ENCODE peak calls at places on chromosomes 3 and 15, in eight cellular contexts. One of them, this sample, is unnamed.

GRCh38 chr3:11145888-11146287 is 8.4 kb upstream of the HRH1 start:
- DNase-seq in CD8-positive, alpha-beta memory T cell: no peak
- DNase-seq in H1: no peak
- DNase-seq in left ventricle myocardium inferior: no peak
- DNase-seq in CD4-positive, alpha-beta memory T cell: no peak
- DNase-seq in mesenchymal stem cell: peak; percentile 80
- DNase-seq in AG04450: peak; percentile 61
- DNase-seq in GM06990: no peak
- DNase-seq in this sample: peak; percentile 96

GRCh38 chr3:25884981-25885380 is 95.1 kb downstream of the OXSM start:
- DNase-seq in CD8-positive, alpha-beta memory T cell: no peak
- DNase-seq in H1: no peak
- DNase-seq in left ventricle myocardium inferior: no peak
- DNase-seq in CD4-positive, alpha-beta memory T cell: no peak
- DNase-seq in mesenchymal stem cell: no peak
- DNase-seq in AG04450: no peak
- DNase-seq in GM06990: no peak
- DNase-seq in this sample: no peak

GRCh38 chr3:114083112-114083511 is 26.6 kb downstream of the QTRT2 start:
- DNase-seq in CD8-positive, alpha-beta memory T cell: no peak
- DNase-seq in H1: no peak
- DNase-seq in left ventricle myocardium inferior: no peak
- DNase-seq in CD4-positive, alpha-beta memory T cell: no peak
- DNase-seq in mesenchymal stem cell: no peak
- DNase-seq in AG04450: no peak
- DNase-seq in GM06990: no peak
- DNase-seq in this sample: no peak

GRCh38 chr15:58432421-58432820 is 630 bp downstream of the LIPC start:
- DNase-seq in CD8-positive, alpha-beta memory T cell: no peak
- DNase-seq in H1: no peak
- DNase-seq in left ventricle myocardium inferior: no peak
- DNase-seq in CD4-positive, alpha-beta memory T cell: no peak
- DNase-seq in mesenchymal stem cell: peak; percentile 24
- DNase-seq in AG04450: no peak
- DNase-seq in GM06990: no peak
- DNase-seq in this sample: no peak

GRCh38 chr3:63967675-63968611 is 55.4 kb downstream of the PSMD6 start:
- DNase-seq in CD8-positive, alpha-beta memory T cell: peak; percentile 63
- DNase-seq in H1: no peak
- DNase-seq in left ventricle myocardium inferior: peak; percentile 30
- DNase-seq in CD4-positive, alpha-beta memory T cell: peak; percentile 81
- DNase-seq in mesenchymal stem cell: peak; percentile 75
- DNase-seq in AG04450: no peak
- DNase-seq in GM06990: peak; percentile 32
- DNase-seq in this sample: peak; percentile 39

GRCh38 chr3:50592568-50592967 is 19.0 kb downstream of the CISH start:
- DNase-seq in CD8-positive, alpha-beta memory T cell: no peak
- DNase-seq in H1: no peak
- DNase-seq in left ventricle myocardium inferior: no peak
- DNase-seq in CD4-positive, alpha-beta memory T cell: no peak
- DNase-seq in mesenchymal stem cell: no peak
- DNase-seq in AG04450: no peak
- DNase-seq in GM06990: no peak
- DNase-seq in this sample: no peak

GRCh38 chr3:45567730-45568172 is 26.8 kb upstream of the LIMD1 start:
- DNase-seq in CD8-positive, alpha-beta memory T cell: no peak
- DNase-seq in H1: no peak
- DNase-seq in left ventricle myocardium inferior: no peak
- DNase-seq in CD4-positive, alpha-beta memory T cell: peak; percentile 20
- DNase-seq in mesenchymal stem cell: no peak
- DNase-seq in AG04450: no peak
- DNase-seq in GM06990: peak; percentile 66
- DNase-seq in this sample: no peak

GRCh38 chr3:157088133-157088488 is 71.8 kb downstream of the CCNL1 start:
- DNase-seq in CD8-positive, alpha-beta memory T cell: no peak
- DNase-seq in H1: no peak
- DNase-seq in left ventricle myocardium inferior: no peak
- DNase-seq in CD4-positive, alpha-beta memory T cell: no peak
- DNase-seq in mesenchymal stem cell: no peak
- DNase-seq in AG04450: no peak
- DNase-seq in GM06990: no peak
- DNase-seq in this sample: no peak

GRCh38 chr15:80970658-80971057 is 19.0 kb downstream of the MESD start:
- DNase-seq in CD8-positive, alpha-beta memory T cell: no peak
- DNase-seq in H1: no peak
- DNase-seq in left ventricle myocardium inferior: no peak
- DNase-seq in CD4-positive, alpha-beta memory T cell: no peak
- DNase-seq in mesenchymal stem cell: no peak
- DNase-seq in AG04450: no peak
- DNase-seq in GM06990: no peak
- DNase-seq in this sample: peak; percentile 65

GRCh38 chr15:59298255-59298856 is 74.3 kb downstream of the MYO1E start:
- DNase-seq in CD8-positive, alpha-beta memory T cell: no peak
- DNase-seq in H1: no peak
- DNase-seq in left ventricle myocardium inferior: no peak
- DNase-seq in CD4-positive, alpha-beta memory T cell: no peak
- DNase-seq in mesenchymal stem cell: no peak
- DNase-seq in AG04450: no peak
- DNase-seq in GM06990: peak; percentile 81
- DNase-seq in this sample: peak; percentile 99

GRCh38 chr15:100900136-100900894 is 18.8 kb upstream of the LRRK1 start:
- DNase-seq in CD8-positive, alpha-beta memory T cell: no peak
- DNase-seq in H1: no peak
- DNase-seq in left ventricle myocardium inferior: no peak
- DNase-seq in CD4-positive, alpha-beta memory T cell: no peak
- DNase-seq in mesenchymal stem cell: no peak
- DNase-seq in AG04450: no peak
- DNase-seq in GM06990: no peak
- DNase-seq in this sample: no peak

GRCh38 chr3:43091481-43091880 is 14.4 kb downstream of the POMGNT2 start:
- DNase-seq in CD8-positive, alpha-beta memory T cell: no peak
- DNase-seq in H1: no peak
- DNase-seq in left ventricle myocardium inferior: no peak
- DNase-seq in CD4-positive, alpha-beta memory T cell: no peak
- DNase-seq in mesenchymal stem cell: no peak
- DNase-seq in AG04450: no peak
- DNase-seq in GM06990: no peak
- DNase-seq in this sample: no peak

GRCh38 chr3:31747785-31748184 is 215.1 kb downstream of the STT3B start:
- DNase-seq in CD8-positive, alpha-beta memory T cell: no peak
- DNase-seq in H1: no peak
- DNase-seq in left ventricle myocardium inferior: no peak
- DNase-seq in CD4-positive, alpha-beta memory T cell: no peak
- DNase-seq in mesenchymal stem cell: no peak
- DNase-seq in AG04450: no peak
- DNase-seq in GM06990: no peak
- DNase-seq in this sample: no peak

DNA sequence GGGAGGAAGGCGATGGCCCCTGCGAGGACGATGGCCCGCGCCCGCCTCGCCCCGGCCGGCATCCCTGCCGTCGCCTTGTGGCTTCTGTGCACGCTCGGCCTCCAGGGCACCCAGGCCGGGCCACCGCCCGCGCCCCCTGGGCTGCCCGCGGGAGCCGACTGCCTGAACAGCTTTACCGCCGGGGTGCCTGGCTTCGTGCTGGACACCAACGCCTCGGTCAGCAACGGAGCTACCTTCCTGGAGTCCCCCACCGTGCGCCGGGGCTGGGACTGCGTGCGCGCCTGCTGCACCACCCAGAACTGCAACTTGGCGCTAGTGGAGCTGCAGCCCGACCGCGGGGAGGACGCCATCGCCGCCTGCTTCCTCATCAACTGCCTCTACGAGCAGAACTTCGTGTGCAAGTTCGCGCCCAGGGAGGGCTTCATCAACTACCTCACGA is 714 bp downstream of the SPINT1 start:
- DNase-seq in CD8-positive, alpha-beta memory T cell: peak; percentile 53
- DNase-seq in H1: no peak
- DNase-seq in left ventricle myocardium inferior: peak; percentile 26
- DNase-seq in CD4-positive, alpha-beta memory T cell: peak; percentile 32
- DNase-seq in mesenchymal stem cell: peak; percentile 24
- DNase-seq in AG04450: no peak
- DNase-seq in GM06990: peak; percentile 68
- DNase-seq in this sample: no peak
- H3K27me3 ChIP-seq in CD8-positive, alpha-beta memory T cell: no peaks in the 10 kb centered on the region
- H3K27me3 ChIP-seq in H1: no peaks in the 10 kb centered on the region
- H3K27me3 ChIP-seq in left ventricle myocardium inferior: peaks cover 53% of the 10 kb centered on the region
- H3K27me3 ChIP-seq in CD4-positive, alpha-beta memory T cell: no peaks in the 10 kb centered on the region
- H3K27me3 ChIP-seq in mesenchymal stem cell: no peaks in the 10 kb centered on the region
- H3K27me3 ChIP-seq in AG04450: peaks cover 36% of the 10 kb centered on the region
- H3K27me3 ChIP-seq in GM06990: no peaks in the 10 kb centered on the region
- H3K27me3 ChIP-seq in this sample: no peaks in the 10 kb centered on the region

DNA sequence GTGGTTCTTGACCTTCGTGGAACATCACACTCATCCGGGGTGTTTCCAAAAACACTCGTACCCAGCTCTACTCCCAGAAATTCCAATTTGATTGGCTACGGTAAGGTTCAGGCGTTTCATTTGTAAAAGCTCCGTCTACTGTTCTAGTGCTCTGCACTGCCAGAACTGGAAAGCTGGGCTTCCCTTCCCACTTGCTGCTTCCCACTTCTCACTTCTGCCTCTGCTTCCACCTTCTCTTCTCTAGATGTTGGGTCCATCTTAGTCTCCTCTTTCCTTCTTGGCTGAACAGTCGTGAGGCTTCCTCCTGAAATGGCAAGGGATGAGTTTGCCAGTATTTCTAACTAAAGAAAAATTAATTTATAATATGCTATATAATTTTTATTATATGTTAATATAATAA is 29.8 kb upstream of the RHCG start:
- DNase-seq in CD8-positive, alpha-beta memory T cell: no peak
- DNase-seq in H1: no peak
- DNase-seq in left ventricle myocardium inferior: no peak
- DNase-seq in CD4-positive, alpha-beta memory T cell: no peak
- DNase-seq in mesenchymal stem cell: no peak
- DNase-seq in AG04450: no peak
- DNase-seq in GM06990: no peak
- DNase-seq in this sample: no peak
- H3K27me3 ChIP-seq in CD8-positive, alpha-beta memory T cell: no peaks in the 10 kb centered on the region
- H3K27me3 ChIP-seq in H1: no peaks in the 10 kb centered on the region
- H3K27me3 ChIP-seq in left ventricle myocardium inferior: peaks cover 24% of the 10 kb centered on the region
- H3K27me3 ChIP-seq in CD4-positive, alpha-beta memory T cell: no peaks in the 10 kb centered on the region
- H3K27me3 ChIP-seq in mesenchymal stem cell: peaks cover 29% of the 10 kb centered on the region
- H3K27me3 ChIP-seq in AG04450: peaks cover 20% of the 10 kb centered on the region
- H3K27me3 ChIP-seq in GM06990: no peaks in the 10 kb centered on the region
- H3K27me3 ChIP-seq in this sample: no peaks in the 10 kb centered on the region

DNA sequence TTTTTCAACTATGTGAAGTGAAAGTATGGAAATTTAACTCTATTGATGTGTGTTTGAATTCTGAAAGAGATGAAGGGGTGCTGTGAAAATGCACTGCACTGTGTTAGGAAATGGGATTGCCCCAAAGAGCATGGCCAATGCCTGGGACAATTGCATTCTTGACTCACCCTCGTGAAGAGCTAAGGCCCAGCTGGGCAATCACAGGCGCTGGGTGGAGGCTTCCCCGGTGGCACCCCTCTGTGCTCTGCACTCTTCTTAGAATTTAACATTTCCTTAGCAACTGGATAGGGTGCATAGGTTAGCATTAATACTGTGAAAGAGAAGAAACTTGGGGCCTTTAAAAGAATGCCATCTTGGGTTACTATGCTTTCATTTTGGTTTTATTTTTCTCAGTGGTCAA is 179.9 kb upstream of the GOLIM4 start:
- DNase-seq in CD8-positive, alpha-beta memory T cell: no peak
- DNase-seq in H1: no peak
- DNase-seq in left ventricle myocardium inferior: no peak
- DNase-seq in CD4-positive, alpha-beta memory T cell: no peak
- DNase-seq in mesenchymal stem cell: no peak
- DNase-seq in AG04450: no peak
- DNase-seq in GM06990: no peak
- DNase-seq in this sample: no peak
- H3K27me3 ChIP-seq in CD8-positive, alpha-beta memory T cell: no peaks in the 10 kb centered on the region
- H3K27me3 ChIP-seq in H1: no peaks in the 10 kb centered on the region
- H3K27me3 ChIP-seq in left ventricle myocardium inferior: no peaks in the 10 kb centered on the region
- H3K27me3 ChIP-seq in CD4-positive, alpha-beta memory T cell: no peaks in the 10 kb centered on the region
- H3K27me3 ChIP-seq in mesenchymal stem cell: no peaks in the 10 kb centered on the region
- H3K27me3 ChIP-seq in AG04450: no peaks in the 10 kb centered on the region
- H3K27me3 ChIP-seq in GM06990: no peaks in the 10 kb centered on the region
- H3K27me3 ChIP-seq in this sample: no peaks in the 10 kb centered on the region

GRCh38 chr3:123445702-123446101 is 3.2 kb downstream of the ADCY5 start:
- DNase-seq in CD8-positive, alpha-beta memory T cell: no peak
- DNase-seq in H1: no peak
- DNase-seq in left ventricle myocardium inferior: no peak
- DNase-seq in CD4-positive, alpha-beta memory T cell: no peak
- DNase-seq in mesenchymal stem cell: no peak
- DNase-seq in AG04450: no peak
- DNase-seq in GM06990: no peak
- DNase-seq in this sample: no peak
- H3K27me3 ChIP-seq in CD8-positive, alpha-beta memory T cell: peaks cover 11% of the 10 kb centered on the region
- H3K27me3 ChIP-seq in H1: peaks cover 23% of the 10 kb centered on the region
- H3K27me3 ChIP-seq in left ventricle myocardium inferior: peaks cover 48% of the 10 kb centered on the region
- H3K27me3 ChIP-seq in CD4-positive, alpha-beta memory T cell: peaks cover 10% of the 10 kb centered on the region
- H3K27me3 ChIP-seq in mesenchymal stem cell: peaks cover 80% of the 10 kb centered on the region
- H3K27me3 ChIP-seq in AG04450: peaks cover 66% of the 10 kb centered on the region
- H3K27me3 ChIP-seq in GM06990: peaks cover 3% of the 10 kb centered on the region
- H3K27me3 ChIP-seq in this sample: peaks cover 30% of the 10 kb centered on the region

GRCh38 chr3:181916018-181916417 is 204.3 kb downstream of the SOX2 start:
- DNase-seq in CD8-positive, alpha-beta memory T cell: no peak
- DNase-seq in H1: no peak
- DNase-seq in left ventricle myocardium inferior: no peak
- DNase-seq in CD4-positive, alpha-beta memory T cell: no peak
- DNase-seq in mesenchymal stem cell: no peak
- DNase-seq in AG04450: no peak
- DNase-seq in GM06990: no peak
- DNase-seq in this sample: no peak
- H3K27me3 ChIP-seq in CD8-positive, alpha-beta memory T cell: no peaks in the 10 kb centered on the region
- H3K27me3 ChIP-seq in H1: no peaks in the 10 kb centered on the region
- H3K27me3 ChIP-seq in left ventricle myocardium inferior: peaks cover 4% of the 10 kb centered on the region
- H3K27me3 ChIP-seq in CD4-positive, alpha-beta memory T cell: no peaks in the 10 kb centered on the region
- H3K27me3 ChIP-seq in mesenchymal stem cell: no peaks in the 10 kb centered on the region
- H3K27me3 ChIP-seq in AG04450: no peaks in the 10 kb centered on the region
- H3K27me3 ChIP-seq in GM06990: no peaks in the 10 kb centered on the region
- H3K27me3 ChIP-seq in this sample: no peaks in the 10 kb centered on the region

DNA sequence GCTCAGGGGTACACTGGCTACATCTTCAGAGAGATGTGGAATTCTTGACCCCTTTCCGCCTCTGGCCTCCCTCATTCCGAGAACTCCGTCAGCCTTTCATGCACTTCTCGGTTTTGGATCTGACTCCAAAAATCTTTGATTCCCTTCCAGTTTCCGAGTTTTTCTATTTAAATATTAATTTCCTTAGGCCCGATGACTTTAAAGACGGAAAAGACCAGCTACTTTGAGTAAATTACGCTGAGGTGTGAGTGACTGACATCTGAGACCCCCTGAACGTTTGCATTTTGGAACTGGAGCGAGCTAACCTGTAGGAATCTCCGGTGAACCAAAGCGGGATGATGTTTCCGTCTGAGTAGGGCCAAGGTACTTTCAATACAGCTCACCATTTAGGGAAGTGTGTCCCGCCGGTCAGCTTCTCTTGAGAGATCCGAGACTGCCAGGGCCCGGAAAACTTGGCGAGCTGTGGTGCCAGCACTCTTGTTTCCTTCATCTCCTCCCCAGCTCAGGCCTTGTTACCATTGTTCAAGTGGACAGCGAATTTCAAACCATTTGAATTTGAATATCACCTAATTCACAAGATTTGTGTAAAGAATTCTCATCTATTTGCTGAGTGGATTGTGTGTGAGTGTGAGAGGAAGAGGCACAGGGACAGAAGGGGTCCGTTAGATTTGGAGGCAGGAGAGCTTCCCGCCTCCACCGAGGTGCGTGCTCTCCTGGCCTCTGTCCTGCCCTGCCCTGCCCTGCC is 5.4 kb downstream of the SOX14 start:
- DNase-seq in CD8-positive, alpha-beta memory T cell: no peak
- DNase-seq in H1: no peak
- DNase-seq in left ventricle myocardium inferior: no peak
- DNase-seq in CD4-positive, alpha-beta memory T cell: no peak
- DNase-seq in mesenchymal stem cell: no peak
- DNase-seq in AG04450: no peak
- DNase-seq in GM06990: no peak
- DNase-seq in this sample: no peak
- H3K27me3 ChIP-seq in CD8-positive, alpha-beta memory T cell: peaks cover 19% of the 10 kb centered on the region
- H3K27me3 ChIP-seq in H1: peaks cover 82% of the 10 kb centered on the region
- H3K27me3 ChIP-seq in left ventricle myocardium inferior: peaks cover 100% of the 10 kb centered on the region
- H3K27me3 ChIP-seq in CD4-positive, alpha-beta memory T cell: peaks cover 34% of the 10 kb centered on the region
- H3K27me3 ChIP-seq in mesenchymal stem cell: peaks cover 85% of the 10 kb centered on the region
- H3K27me3 ChIP-seq in AG04450: peaks cover 80% of the 10 kb centered on the region
- H3K27me3 ChIP-seq in GM06990: peaks cover 5% of the 10 kb centered on the region
- H3K27me3 ChIP-seq in this sample: peaks cover 74% of the 10 kb centered on the region

This sample was measured in bronchial epithelial cell.